ENCODE peak calls at places on chromosomes 11 and 22, in nine cellular contexts. One of them, this sample, is unnamed.

GRCh38 chr11:225734-226453 is 10.2 kb downstream of the SIRT3 start:
- DNase-seq in small intestine: no peak
- DNase-seq in GM20000: no peak
- DNase-seq in activated CD8-positive, alpha-beta memory T cell treated with anti-CD3 and anti-CD28 coated beads, Interleukin-2, amount 50 U/mL, for 48 hours: peak; percentile 56
- DNase-seq in T-helper 1 cell: no peak
- DNase-seq in GM04504: no peak
- DNase-seq in body of pancreas: no peak
- DNase-seq in aorta: no peak
- DNase-seq in endothelial cell: no peak
- DNase-seq in this sample: no peak

GRCh38 chr11:32092581-32093170 is 1.8 kb downstream of the RCN1 start:
- DNase-seq in small intestine: peak; percentile 47
- DNase-seq in GM20000: no peak
- DNase-seq in activated CD8-positive, alpha-beta memory T cell treated with anti-CD3 and anti-CD28 coated beads, Interleukin-2, amount 50 U/mL, for 48 hours: no peak
- DNase-seq in T-helper 1 cell: no peak
- DNase-seq in GM04504: no peak
- DNase-seq in body of pancreas: no peak
- DNase-seq in aorta: no peak
- DNase-seq in endothelial cell: no peak
- DNase-seq in this sample: no peak

GRCh38 chr11:19803506-19803998 is 90.9 kb downstream of the NAV2 start:
- DNase-seq in small intestine: peak; percentile 98
- DNase-seq in GM20000: no peak
- DNase-seq in activated CD8-positive, alpha-beta memory T cell treated with anti-CD3 and anti-CD28 coated beads, Interleukin-2, amount 50 U/mL, for 48 hours: no peak
- DNase-seq in T-helper 1 cell: no peak
- DNase-seq in GM04504: no peak
- DNase-seq in body of pancreas: peak; percentile 85
- DNase-seq in aorta: no peak
- DNase-seq in endothelial cell: no peak
- DNase-seq in this sample: no peak

GRCh38 chr11:86674965-86675364 is 2.5 kb upstream of the ME3 start:
- DNase-seq in small intestine: no peak
- DNase-seq in GM20000: no peak
- DNase-seq in activated CD8-positive, alpha-beta memory T cell treated with anti-CD3 and anti-CD28 coated beads, Interleukin-2, amount 50 U/mL, for 48 hours: no peak
- DNase-seq in T-helper 1 cell: no peak
- DNase-seq in GM04504: no peak
- DNase-seq in body of pancreas: no peak
- DNase-seq in aorta: no peak
- DNase-seq in endothelial cell: no peak
- DNase-seq in this sample: no peak

GRCh38 chr22:46442217-46442853 is 95.1 kb downstream of the CELSR1 start:
- DNase-seq in small intestine: no peak
- DNase-seq in GM20000: no peak
- DNase-seq in activated CD8-positive, alpha-beta memory T cell treated with anti-CD3 and anti-CD28 coated beads, Interleukin-2, amount 50 U/mL, for 48 hours: no peak
- DNase-seq in T-helper 1 cell: no peak
- DNase-seq in GM04504: no peak
- DNase-seq in body of pancreas: no peak
- DNase-seq in aorta: peak; percentile 69
- DNase-seq in endothelial cell: no peak
- DNase-seq in this sample: no peak

GRCh38 chr11:42951266-42951665 is 360.5 kb upstream of the API5 start:
- DNase-seq in small intestine: no peak
- DNase-seq in GM20000: no peak
- DNase-seq in activated CD8-positive, alpha-beta memory T cell treated with anti-CD3 and anti-CD28 coated beads, Interleukin-2, amount 50 U/mL, for 48 hours: no peak
- DNase-seq in T-helper 1 cell: no peak
- DNase-seq in GM04504: no peak
- DNase-seq in body of pancreas: no peak
- DNase-seq in aorta: no peak
- DNase-seq in endothelial cell: no peak
- DNase-seq in this sample: no peak

GRCh38 chr22:45105281-45105700 is 58.4 kb upstream of the NUP50 start:
- DNase-seq in small intestine: peak; percentile 11
- DNase-seq in GM20000: no peak
- DNase-seq in activated CD8-positive, alpha-beta memory T cell treated with anti-CD3 and anti-CD28 coated beads, Interleukin-2, amount 50 U/mL, for 48 hours: no peak
- DNase-seq in T-helper 1 cell: no peak
- DNase-seq in GM04504: peak; percentile 91
- DNase-seq in body of pancreas: no peak
- DNase-seq in aorta: no peak
- DNase-seq in endothelial cell: no peak
- DNase-seq in this sample: no peak

GRCh38 chr11:122137081-122137793 is 21.2 kb upstream of the BLID start:
- DNase-seq in small intestine: no peak
- DNase-seq in GM20000: no peak
- DNase-seq in activated CD8-positive, alpha-beta memory T cell treated with anti-CD3 and anti-CD28 coated beads, Interleukin-2, amount 50 U/mL, for 48 hours: no peak
- DNase-seq in T-helper 1 cell: no peak
- DNase-seq in GM04504: peak; percentile 68
- DNase-seq in body of pancreas: no peak
- DNase-seq in aorta: no peak
- DNase-seq in endothelial cell: no peak
- DNase-seq in this sample: no peak

GRCh38 chr11:59102259-59102765 is 4.7 kb upstream of the FAM111B start:
- DNase-seq in small intestine: peak; percentile 75
- DNase-seq in GM20000: peak; percentile 77
- DNase-seq in activated CD8-positive, alpha-beta memory T cell treated with anti-CD3 and anti-CD28 coated beads, Interleukin-2, amount 50 U/mL, for 48 hours: peak; percentile 80
- DNase-seq in T-helper 1 cell: peak; percentile 46
- DNase-seq in GM04504: no peak
- DNase-seq in body of pancreas: peak; percentile 64
- DNase-seq in aorta: peak; percentile 77
- DNase-seq in endothelial cell: peak; percentile 67
- DNase-seq in this sample: peak; percentile 21

GRCh38 chr22:37057226-37057625 is 5.7 kb downstream of the KCTD17 start:
- DNase-seq in small intestine: no peak
- DNase-seq in GM20000: no peak
- DNase-seq in activated CD8-positive, alpha-beta memory T cell treated with anti-CD3 and anti-CD28 coated beads, Interleukin-2, amount 50 U/mL, for 48 hours: no peak
- DNase-seq in T-helper 1 cell: no peak
- DNase-seq in GM04504: no peak
- DNase-seq in body of pancreas: no peak
- DNase-seq in aorta: no peak
- DNase-seq in endothelial cell: no peak
- DNase-seq in this sample: no peak

GRCh38 chr22:20422271-20422958 is 15.2 kb downstream of the SCARF2 start:
- DNase-seq in small intestine: no peak
- DNase-seq in GM20000: no peak
- DNase-seq in activated CD8-positive, alpha-beta memory T cell treated with anti-CD3 and anti-CD28 coated beads, Interleukin-2, amount 50 U/mL, for 48 hours: no peak
- DNase-seq in T-helper 1 cell: no peak
- DNase-seq in GM04504: peak; percentile 94
- DNase-seq in body of pancreas: no peak
- DNase-seq in aorta: peak; percentile 73
- DNase-seq in endothelial cell: no peak
- DNase-seq in this sample: no peak

GRCh38 chr22:29855611-29856181 is 17.6 kb upstream of the ASCC2 start:
- DNase-seq in small intestine: no peak
- DNase-seq in GM20000: no peak
- DNase-seq in activated CD8-positive, alpha-beta memory T cell treated with anti-CD3 and anti-CD28 coated beads, Interleukin-2, amount 50 U/mL, for 48 hours: peak; percentile 33
- DNase-seq in T-helper 1 cell: no peak
- DNase-seq in GM04504: no peak
- DNase-seq in body of pancreas: peak; percentile 11
- DNase-seq in aorta: no peak
- DNase-seq in endothelial cell: no peak
- DNase-seq in this sample: no peak

GRCh38 chr11:27910186-27910941 is 197.6 kb downstream of the KIF18A start:
- DNase-seq in small intestine: no peak
- DNase-seq in GM20000: no peak
- DNase-seq in activated CD8-positive, alpha-beta memory T cell treated with anti-CD3 and anti-CD28 coated beads, Interleukin-2, amount 50 U/mL, for 48 hours: no peak
- DNase-seq in T-helper 1 cell: no peak
- DNase-seq in GM04504: no peak
- DNase-seq in body of pancreas: no peak
- DNase-seq in aorta: no peak
- DNase-seq in endothelial cell: no peak
- DNase-seq in this sample: no peak

GRCh38 chr11:9664276-9665171 is 647 bp downstream of the SWAP70 start:
- DNase-seq in small intestine: peak; percentile 36
- DNase-seq in GM20000: peak; percentile 52
- DNase-seq in activated CD8-positive, alpha-beta memory T cell treated with anti-CD3 and anti-CD28 coated beads, Interleukin-2, amount 50 U/mL, for 48 hours: peak; percentile 61
- DNase-seq in T-helper 1 cell: no peak
- DNase-seq in GM04504: peak; percentile 19
- DNase-seq in body of pancreas: peak; percentile 44
- DNase-seq in aorta: peak; percentile 79
- DNase-seq in endothelial cell: peak; percentile 9
- DNase-seq in this sample: peak; percentile 12

GRCh38 chr11:127639916-127640315 is 639.3 kb upstream of the KIRREL3 start:
- DNase-seq in small intestine: no peak
- DNase-seq in GM20000: no peak
- DNase-seq in activated CD8-positive, alpha-beta memory T cell treated with anti-CD3 and anti-CD28 coated beads, Interleukin-2, amount 50 U/mL, for 48 hours: no peak
- DNase-seq in T-helper 1 cell: no peak
- DNase-seq in GM04504: no peak
- DNase-seq in body of pancreas: no peak
- DNase-seq in aorta: no peak
- DNase-seq in endothelial cell: no peak
- DNase-seq in this sample: no peak

GRCh38 chr11:4546876-4547275 is 1.9 kb downstream of the OR52M1 start:
- DNase-seq in small intestine: peak; percentile 77
- DNase-seq in GM20000: no peak
- DNase-seq in activated CD8-positive, alpha-beta memory T cell treated with anti-CD3 and anti-CD28 coated beads, Interleukin-2, amount 50 U/mL, for 48 hours: no peak
- DNase-seq in T-helper 1 cell: no peak
- DNase-seq in GM04504: no peak
- DNase-seq in body of pancreas: no peak
- DNase-seq in aorta: no peak
- DNase-seq in endothelial cell: no peak
- DNase-seq in this sample: no peak

This sample was measured in effector memory CD8-positive, alpha-beta T cell.